ENCODE peak calls at places on chromosomes 13 and 19, in seven cellular contexts. One of them, this sample, is unnamed.

GRCh38 chr13:85486663-85487062 is 312.6 kb downstream of the SLITRK6 start:
- DNase-seq in left lung: no peak
- DNase-seq in heart right ventricle: no peak
- DNase-seq in CD8-positive, alpha-beta T cell: no peak
- DNase-seq in cardiac muscle cell: no peak
- DNase-seq in testis: no peak
- DNase-seq in suprapubic skin: no peak
- DNase-seq in this sample: no peak

GRCh38 chr13:98517576-98518310 is 59.2 kb downstream of the STK24 start:
- DNase-seq in left lung: no peak
- DNase-seq in heart right ventricle: no peak
- DNase-seq in CD8-positive, alpha-beta T cell: no peak
- DNase-seq in cardiac muscle cell: no peak
- DNase-seq in testis: no peak
- DNase-seq in suprapubic skin: no peak
- DNase-seq in this sample: no peak

GRCh38 chr13:109649713-109650112 is 136.7 kb downstream of the IRS2 start:
- DNase-seq in left lung: no peak
- DNase-seq in heart right ventricle: no peak
- DNase-seq in CD8-positive, alpha-beta T cell: no peak
- DNase-seq in cardiac muscle cell: no peak
- DNase-seq in testis: no peak
- DNase-seq in suprapubic skin: no peak
- DNase-seq in this sample: no peak

GRCh38 chr19:58044391-58044790 is 10.6 kb downstream of the ZSCAN1 start:
- DNase-seq in left lung: no peak
- DNase-seq in heart right ventricle: no peak
- DNase-seq in CD8-positive, alpha-beta T cell: no peak
- DNase-seq in cardiac muscle cell: no peak
- DNase-seq in testis: no peak
- DNase-seq in suprapubic skin: no peak
- DNase-seq in this sample: no peak

GRCh38 chr19:18895038-18895827 is 725 bp downstream of the CERS1 start:
- DNase-seq in left lung: no peak
- DNase-seq in heart right ventricle: no peak
- DNase-seq in CD8-positive, alpha-beta T cell: no peak
- DNase-seq in cardiac muscle cell: peak
- DNase-seq in testis: peak
- DNase-seq in suprapubic skin: no peak
- DNase-seq in this sample: no peak

GRCh38 chr13:71609271-71609670 is 257.7 kb downstream of the DACH1 start:
- DNase-seq in left lung: no peak
- DNase-seq in heart right ventricle: no peak
- DNase-seq in CD8-positive, alpha-beta T cell: no peak
- DNase-seq in cardiac muscle cell: no peak
- DNase-seq in testis: no peak
- DNase-seq in suprapubic skin: no peak
- DNase-seq in this sample: no peak

GRCh38 chr19:31450696-31451095 is 101.5 kb upstream of the TSHZ3 start:
- DNase-seq in left lung: no peak
- DNase-seq in heart right ventricle: no peak
- DNase-seq in CD8-positive, alpha-beta T cell: no peak
- DNase-seq in cardiac muscle cell: no peak
- DNase-seq in testis: no peak
- DNase-seq in suprapubic skin: no peak
- DNase-seq in this sample: no peak

GRCh38 chr13:42968906-42969305 is 23.1 kb downstream of the EPSTI1 start:
- DNase-seq in left lung: peak
- DNase-seq in heart right ventricle: no peak
- DNase-seq in CD8-positive, alpha-beta T cell: no peak
- DNase-seq in cardiac muscle cell: no peak
- DNase-seq in testis: no peak
- DNase-seq in suprapubic skin: no peak
- DNase-seq in this sample: no peak

GRCh38 chr13:37618554-37618953 is 20.0 kb upstream of the POSTN start:
- DNase-seq in left lung: no peak
- DNase-seq in heart right ventricle: no peak
- DNase-seq in CD8-positive, alpha-beta T cell: no peak
- DNase-seq in cardiac muscle cell: peak
- DNase-seq in testis: no peak
- DNase-seq in suprapubic skin: no peak
- DNase-seq in this sample: no peak

GRCh38 chr19:21101511-21102242 is 19.7 kb downstream of the ZNF714 start:
- DNase-seq in left lung: no peak
- DNase-seq in heart right ventricle: no peak
- DNase-seq in CD8-positive, alpha-beta T cell: no peak
- DNase-seq in cardiac muscle cell: peak
- DNase-seq in testis: no peak
- DNase-seq in suprapubic skin: no peak
- DNase-seq in this sample: no peak

GRCh38 chr13:30671271-30671815 is 53.6 kb downstream of the USPL1 start:
- DNase-seq in left lung: no peak
- DNase-seq in heart right ventricle: no peak
- DNase-seq in CD8-positive, alpha-beta T cell: no peak
- DNase-seq in cardiac muscle cell: no peak
- DNase-seq in testis: no peak
- DNase-seq in suprapubic skin: no peak
- DNase-seq in this sample: no peak

GRCh38 chr19:18310118-18310909 is 12.6 kb downstream of the LSM4 start:
- DNase-seq in left lung: no peak
- DNase-seq in heart right ventricle: no peak
- DNase-seq in CD8-positive, alpha-beta T cell: no peak
- DNase-seq in cardiac muscle cell: no peak
- DNase-seq in testis: no peak
- DNase-seq in suprapubic skin: no peak
- DNase-seq in this sample: no peak

GRCh38 chr19:1046836-1047695 is 7.2 kb downstream of the ABCA7 start:
- DNase-seq in left lung: peak
- DNase-seq in heart right ventricle: no peak
- DNase-seq in CD8-positive, alpha-beta T cell: no peak
- DNase-seq in cardiac muscle cell: no peak
- DNase-seq in testis: no peak
- DNase-seq in suprapubic skin: no peak
- DNase-seq in this sample: no peak

GRCh38 chr13:20716951-20717350 is 13.5 kb downstream of the IL17D start:
- DNase-seq in left lung: no peak
- DNase-seq in heart right ventricle: no peak
- DNase-seq in CD8-positive, alpha-beta T cell: no peak
- DNase-seq in cardiac muscle cell: no peak
- DNase-seq in testis: no peak
- DNase-seq in suprapubic skin: no peak
- DNase-seq in this sample: no peak

GRCh38 chr19:31770220-31770619 is 421.0 kb upstream of the TSHZ3 start:
- DNase-seq in left lung: no peak
- DNase-seq in heart right ventricle: no peak
- DNase-seq in CD8-positive, alpha-beta T cell: no peak
- DNase-seq in cardiac muscle cell: no peak
- DNase-seq in testis: no peak
- DNase-seq in suprapubic skin: no peak
- DNase-seq in this sample: no peak

GRCh38 chr19:8252922-8253589 is 43.9 kb downstream of the CERS4 start:
- DNase-seq in left lung: peak
- DNase-seq in heart right ventricle: peak
- DNase-seq in CD8-positive, alpha-beta T cell: peak
- DNase-seq in cardiac muscle cell: peak
- DNase-seq in testis: peak
- DNase-seq in suprapubic skin: peak
- DNase-seq in this sample: peak

GRCh38 chr13:94712812-94713555 is 639 bp upstream of the SOX21 start:
- DNase-seq in left lung: peak
- DNase-seq in heart right ventricle: no peak
- DNase-seq in CD8-positive, alpha-beta T cell: no peak
- DNase-seq in cardiac muscle cell: peak
- DNase-seq in testis: no peak
- DNase-seq in suprapubic skin: peak
- DNase-seq in this sample: peak

GRCh38 chr19:50703915-50704548 is 15.6 kb downstream of the SHANK1 start:
- DNase-seq in left lung: no peak
- DNase-seq in heart right ventricle: no peak
- DNase-seq in CD8-positive, alpha-beta T cell: no peak
- DNase-seq in cardiac muscle cell: peak
- DNase-seq in testis: peak
- DNase-seq in suprapubic skin: no peak
- DNase-seq in this sample: no peak

GRCh38 chr19:19866599-19867248 is 1.0 kb downstream of the ZNF253 start:
- DNase-seq in left lung: no peak
- DNase-seq in heart right ventricle: no peak
- DNase-seq in CD8-positive, alpha-beta T cell: peak
- DNase-seq in cardiac muscle cell: peak
- DNase-seq in testis: peak
- DNase-seq in suprapubic skin: no peak
- DNase-seq in this sample: no peak

GRCh38 chr13:102132896-102133295 is 269.0 kb downstream of the FGF14 start:
- DNase-seq in left lung: no peak
- DNase-seq in heart right ventricle: no peak
- DNase-seq in CD8-positive, alpha-beta T cell: no peak
- DNase-seq in cardiac muscle cell: no peak
- DNase-seq in testis: no peak
- DNase-seq in suprapubic skin: no peak
- DNase-seq in this sample: no peak

GRCh38 chr19:46755077-46755852 is 9.0 kb upstream of the STRN4 start:
- DNase-seq in left lung: peak
- DNase-seq in heart right ventricle: peak
- DNase-seq in CD8-positive, alpha-beta T cell: no peak
- DNase-seq in cardiac muscle cell: peak
- DNase-seq in testis: no peak
- DNase-seq in suprapubic skin: no peak
- DNase-seq in this sample: no peak

GRCh38 chr13:21106089-21106488 is 44.7 kb upstream of the LATS2 start:
- DNase-seq in left lung: no peak
- DNase-seq in heart right ventricle: no peak
- DNase-seq in CD8-positive, alpha-beta T cell: no peak
- DNase-seq in cardiac muscle cell: peak
- DNase-seq in testis: no peak
- DNase-seq in suprapubic skin: no peak
- DNase-seq in this sample: no peak

GRCh38 chr19:4482721-4483120 is 10.6 kb downstream of the HDGFL2 start:
- DNase-seq in left lung: no peak
- DNase-seq in heart right ventricle: no peak
- DNase-seq in CD8-positive, alpha-beta T cell: no peak
- DNase-seq in cardiac muscle cell: no peak
- DNase-seq in testis: no peak
- DNase-seq in suprapubic skin: no peak
- DNase-seq in this sample: no peak

GRCh38 chr19:4326837-4327251 is 11.8 kb downstream of the STAP2 start:
- DNase-seq in left lung: peak
- DNase-seq in heart right ventricle: no peak
- DNase-seq in CD8-positive, alpha-beta T cell: no peak
- DNase-seq in cardiac muscle cell: no peak
- DNase-seq in testis: no peak
- DNase-seq in suprapubic skin: no peak
- DNase-seq in this sample: no peak

GRCh38 chr19:17001603-17002183 is 24.9 kb downstream of the CPAMD8 start:
- DNase-seq in left lung: no peak
- DNase-seq in heart right ventricle: peak
- DNase-seq in CD8-positive, alpha-beta T cell: peak
- DNase-seq in cardiac muscle cell: no peak
- DNase-seq in testis: no peak
- DNase-seq in suprapubic skin: no peak
- DNase-seq in this sample: no peak

GRCh38 chr19:39671739-39672363 is 16.1 kb downstream of the LGALS16 start:
- DNase-seq in left lung: no peak
- DNase-seq in heart right ventricle: no peak
- DNase-seq in CD8-positive, alpha-beta T cell: peak
- DNase-seq in cardiac muscle cell: peak
- DNase-seq in testis: peak
- DNase-seq in suprapubic skin: no peak
- DNase-seq in this sample: peak

GRCh38 chr13:101144808-101145419 is 271.4 kb downstream of the NALCN start:
- DNase-seq in left lung: no peak
- DNase-seq in heart right ventricle: no peak
- DNase-seq in CD8-positive, alpha-beta T cell: no peak
- DNase-seq in cardiac muscle cell: peak
- DNase-seq in testis: no peak
- DNase-seq in suprapubic skin: no peak
- DNase-seq in this sample: no peak

GRCh38 chr13:30289533-30289932 is 17.8 kb downstream of the KATNAL1 start:
- DNase-seq in left lung: no peak
- DNase-seq in heart right ventricle: no peak
- DNase-seq in CD8-positive, alpha-beta T cell: no peak
- DNase-seq in cardiac muscle cell: no peak
- DNase-seq in testis: no peak
- DNase-seq in suprapubic skin: no peak
- DNase-seq in this sample: no peak

GRCh38 chr19:3042545-3043267 is 13.6 kb upstream of the TLE2 start:
- DNase-seq in left lung: no peak
- DNase-seq in heart right ventricle: no peak
- DNase-seq in CD8-positive, alpha-beta T cell: no peak
- DNase-seq in cardiac muscle cell: no peak
- DNase-seq in testis: no peak
- DNase-seq in suprapubic skin: no peak
- DNase-seq in this sample: no peak
- H3K27ac ChIP-seq in left lung: no peak
- H3K27ac ChIP-seq in heart right ventricle: peak
- H3K27ac ChIP-seq in CD8-positive, alpha-beta T cell: no peak
- H3K27ac ChIP-seq in cardiac muscle cell: peak
- H3K27ac ChIP-seq in testis: no peak
- H3K27ac ChIP-seq in suprapubic skin: no peak
- H3K27ac ChIP-seq in this sample: no peak

GRCh38 chr19:41399091-41399490 is 1.5 kb downstream of the BCKDHA start:
- DNase-seq in left lung: no peak
- DNase-seq in heart right ventricle: no peak
- DNase-seq in CD8-positive, alpha-beta T cell: no peak
- DNase-seq in cardiac muscle cell: no peak
- DNase-seq in testis: no peak
- DNase-seq in suprapubic skin: no peak
- DNase-seq in this sample: no peak
- H3K27ac ChIP-seq in left lung: no peak
- H3K27ac ChIP-seq in heart right ventricle: peak
- H3K27ac ChIP-seq in CD8-positive, alpha-beta T cell: no peak
- H3K27ac ChIP-seq in cardiac muscle cell: no peak
- H3K27ac ChIP-seq in testis: no peak
- H3K27ac ChIP-seq in suprapubic skin: no peak
- H3K27ac ChIP-seq in this sample: no peak

GRCh38 chr19:53102186-53102585 is 1.0 kb downstream of the ZNF160 start:
- DNase-seq in left lung: no peak
- DNase-seq in heart right ventricle: no peak
- DNase-seq in CD8-positive, alpha-beta T cell: no peak
- DNase-seq in cardiac muscle cell: peak
- DNase-seq in testis: no peak
- DNase-seq in suprapubic skin: no peak
- DNase-seq in this sample: no peak
- H3K27ac ChIP-seq in left lung: no peak
- H3K27ac ChIP-seq in heart right ventricle: peak
- H3K27ac ChIP-seq in CD8-positive, alpha-beta T cell: peak
- H3K27ac ChIP-seq in cardiac muscle cell: peak
- H3K27ac ChIP-seq in testis: peak
- H3K27ac ChIP-seq in suprapubic skin: no peak
- H3K27ac ChIP-seq in this sample: peak

DNA sequence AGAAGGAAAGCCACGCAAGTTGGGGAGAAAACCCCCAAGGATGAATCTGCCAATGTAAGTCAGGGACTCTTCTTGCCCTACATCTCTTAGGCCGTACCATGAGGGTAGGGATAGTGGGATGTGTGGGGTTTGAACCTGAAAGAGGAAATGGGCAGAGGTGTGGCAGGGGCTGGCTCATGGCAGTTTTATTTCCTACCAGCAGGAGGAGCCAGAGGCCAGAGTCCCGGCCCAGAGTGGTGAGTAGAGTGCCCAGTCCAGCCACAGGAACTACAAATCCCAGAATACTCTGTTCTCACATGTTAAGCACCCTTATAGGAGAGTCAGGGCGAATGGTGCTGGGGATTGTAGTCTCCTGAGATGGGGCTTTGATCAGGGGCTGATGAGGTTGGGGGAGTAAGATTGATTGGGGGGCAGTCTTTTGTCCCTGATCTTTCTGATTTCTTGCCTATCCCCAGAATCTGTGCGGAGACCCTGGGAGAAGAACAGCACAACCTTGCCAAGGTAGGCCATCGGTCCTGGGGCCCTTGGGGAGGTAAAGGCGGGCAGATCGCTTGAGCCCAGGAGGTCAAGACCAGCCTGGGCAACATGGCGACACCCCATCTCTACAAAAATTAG is 16.5 kb downstream of the VASP start:
- DNase-seq in left lung: peak
- DNase-seq in heart right ventricle: peak
- DNase-seq in CD8-positive, alpha-beta T cell: peak
- DNase-seq in cardiac muscle cell: peak
- DNase-seq in testis: peak
- DNase-seq in suprapubic skin: peak
- DNase-seq in this sample: peak
- H3K27ac ChIP-seq in left lung: no peak
- H3K27ac ChIP-seq in heart right ventricle: peak
- H3K27ac ChIP-seq in CD8-positive, alpha-beta T cell: no peak
- H3K27ac ChIP-seq in cardiac muscle cell: no peak
- H3K27ac ChIP-seq in testis: no peak
- H3K27ac ChIP-seq in suprapubic skin: no peak
- H3K27ac ChIP-seq in this sample: peak

This sample was measured in substantia nigra.